ENCODE peak calls at places on chromosomes 11 and 22, in nine cellular contexts. E is left ventricle myocardium inferior, X is uterus, P is lower lobe of right lung, S is neural progenitor cell, U is A549, R is transverse colon, Q is coronary artery, D is tibial nerve. N is an unnamed sample.

GRCh38 chr22:41619979-41620645 is 731 bp downstream of the DESI1 start:
- DNase-seq in E (peak; percentile 36), X (peak; percentile 35), P (peak; percentile 67), S (peak; percentile 68), U (no peak), R (peak; percentile 64), Q (no peak), D (no peak), N (peak; percentile 37)

GRCh38 chr22:24335529-24335928 is 64.9 kb downstream of the SPECC1L start:
- DNase-seq in E (no peak), X (no peak), P (no peak), S (no peak), U (no peak), R (no peak), Q (no peak), D (no peak), N (no peak)

GRCh38 chr22:46362221-46362933 is 26.9 kb downstream of the TRMU start:
- DNase-seq in E (no peak), X (no peak), P (peak; percentile 40), S (no peak), U (no peak), R (peak; percentile 31), Q (no peak), D (no peak), N (no peak)

GRCh38 chr11:120326228-120326627 is 1.1 kb downstream of the TLCD5 start:
- DNase-seq in E (no peak), X (no peak), P (no peak), S (no peak), U (peak; percentile 28), R (no peak), Q (no peak), D (no peak), N (no peak)

GRCh38 chr11:67698247-67698646 is 23.8 kb upstream of the ALDH3B2 start:
- DNase-seq in E (no peak), X (no peak), P (no peak), S (no peak), U (peak; percentile 72), R (no peak), Q (no peak), D (no peak), N (no peak)

GRCh38 chr11:68470304-68470811 is 9.8 kb downstream of the PPP6R3 start:
- DNase-seq in E (no peak), X (no peak), P (no peak), S (no peak), U (no peak), R (no peak), Q (no peak), D (no peak), N (no peak)

GRCh38 chr11:2207212-2207611 is 35.6 kb upstream of the TH start:
- DNase-seq in E (peak; percentile 2), X (peak; percentile 5), P (no peak), S (no peak), U (no peak), R (no peak), Q (no peak), D (peak; percentile 4), N (no peak)

GRCh38 chr11:62343822-62344609 is 6.8 kb downstream of the ASRGL1 start:
- DNase-seq in E (no peak), X (no peak), P (no peak), S (no peak), U (no peak), R (no peak), Q (no peak), D (no peak), N (no peak)

GRCh38 chr22:46349681-46350080 is 14.2 kb downstream of the TRMU start:
- DNase-seq in E (no peak), X (no peak), P (peak; percentile 24), S (no peak), U (no peak), R (no peak), Q (no peak), D (no peak), N (no peak)

GRCh38 chr11:617248-617911 is 1.6 kb upstream of the IRF7 start:
- DNase-seq in E (no peak), X (no peak), P (no peak), S (no peak), U (no peak), R (no peak), Q (no peak), D (no peak), N (no peak)

GRCh38 chr11:8354622-8355417 is 91.1 kb upstream of the LMO1 start:
- DNase-seq in E (no peak), X (no peak), P (no peak), S (peak; percentile 83), U (peak; percentile 19), R (no peak), Q (no peak), D (no peak), N (no peak)

GRCh38 chr11:126830216-126830615 is 170.4 kb downstream of the KIRREL3 start:
- DNase-seq in E (no peak), X (no peak), P (no peak), S (no peak), U (no peak), R (no peak), Q (no peak), D (no peak), N (no peak)

GRCh38 chr11:14500181-14500651 is 605 bp upstream of the COPB1 start:
- DNase-seq in E (peak; percentile 50), X (peak; percentile 44), P (peak; percentile 66), S (peak; percentile 24), U (peak; percentile 48), R (peak; percentile 68), Q (no peak), D (peak; percentile 23), N (peak; percentile 68)

DNA sequence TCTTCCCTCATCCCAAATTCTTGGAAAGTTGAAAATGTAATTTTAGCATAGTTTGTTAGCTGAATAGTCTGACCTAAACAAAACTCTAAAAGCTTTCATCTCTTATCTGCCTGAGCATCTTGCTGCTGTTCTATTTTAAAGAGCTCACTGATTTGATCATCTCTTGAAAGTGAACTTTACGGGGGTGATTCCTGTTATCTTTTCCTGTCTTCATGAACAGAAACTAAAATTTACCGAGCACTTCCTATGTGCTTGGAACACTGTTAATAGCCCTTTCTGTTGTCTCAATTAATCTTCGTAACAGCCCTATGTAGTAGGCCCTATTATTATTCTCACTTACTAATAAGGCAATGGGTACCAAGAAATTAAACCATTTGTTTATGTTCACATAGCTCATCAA is 12.3 kb downstream of the AMOTL1 start:
- DNase-seq in E (no peak), X (no peak), P (no peak), S (no peak), U (no peak), R (no peak), Q (no peak), D (no peak), N (no peak)
- H3K4me3 ChIP-seq in E (peak overlapping the region; percentile 29), X (no peak overlapping the region), P (peak overlapping the region; percentile 22), S (no peak overlapping the region), U (no peak overlapping the region), R (no peak overlapping the region), Q (no peak overlapping the region), D (no peak overlapping the region), N (no peak overlapping the region)

DNA sequence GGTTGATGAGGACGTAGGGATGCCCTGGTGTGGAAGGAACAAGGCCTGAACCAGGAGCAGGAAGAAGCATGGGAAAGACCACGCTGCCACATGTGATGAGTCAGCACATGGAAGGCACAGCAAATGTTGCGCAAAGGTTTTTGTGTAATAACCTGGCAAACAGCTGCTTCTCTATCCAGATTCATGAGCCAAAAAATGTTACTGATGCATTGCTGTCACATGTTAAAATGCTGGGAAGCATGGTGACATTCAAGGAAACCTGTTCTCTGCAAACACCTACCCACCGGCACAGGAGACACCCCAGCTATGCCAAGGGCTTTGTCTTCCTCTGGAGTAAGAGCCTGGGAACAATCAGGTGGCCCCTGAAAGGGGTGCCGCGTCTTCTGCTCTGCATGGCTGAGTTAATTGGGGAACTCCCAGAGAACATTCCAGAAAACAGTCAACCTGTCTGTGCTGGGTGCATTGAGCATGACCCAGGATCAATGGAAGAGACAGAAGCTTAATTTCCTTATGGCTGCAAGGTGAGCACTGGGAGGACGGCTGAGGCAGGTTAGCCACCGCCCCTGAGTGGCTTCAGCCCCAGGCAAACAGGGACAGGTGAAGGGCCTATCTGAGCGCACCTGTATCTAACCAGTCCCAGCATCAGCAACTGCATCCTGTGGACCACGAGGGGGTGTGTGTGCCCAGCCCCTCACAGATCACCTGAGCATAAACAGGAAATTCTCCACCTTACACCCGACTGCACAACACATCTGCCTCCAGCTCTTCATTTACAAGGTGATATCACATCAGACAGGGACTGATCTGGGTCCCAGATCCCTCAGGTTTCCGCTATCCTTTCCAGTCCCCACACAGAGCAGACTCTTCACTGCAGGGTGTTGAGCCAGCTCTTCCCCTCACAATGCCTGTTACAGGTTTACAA is 108.4 kb downstream of the GGTLC2 start:
- DNase-seq in E (no peak), X (no peak), P (no peak), S (no peak), U (no peak), R (no peak), Q (peak; percentile 69), D (no peak), N (no peak)
- H3K27ac ChIP-seq in E (no peak overlapping the region), X (no peak overlapping the region), P (no peak overlapping the region), S (no peak overlapping the region), U (no peak overlapping the region), R (no peak overlapping the region), Q (no peak overlapping the region), D (no peak overlapping the region), N (no peak overlapping the region)

DNA sequence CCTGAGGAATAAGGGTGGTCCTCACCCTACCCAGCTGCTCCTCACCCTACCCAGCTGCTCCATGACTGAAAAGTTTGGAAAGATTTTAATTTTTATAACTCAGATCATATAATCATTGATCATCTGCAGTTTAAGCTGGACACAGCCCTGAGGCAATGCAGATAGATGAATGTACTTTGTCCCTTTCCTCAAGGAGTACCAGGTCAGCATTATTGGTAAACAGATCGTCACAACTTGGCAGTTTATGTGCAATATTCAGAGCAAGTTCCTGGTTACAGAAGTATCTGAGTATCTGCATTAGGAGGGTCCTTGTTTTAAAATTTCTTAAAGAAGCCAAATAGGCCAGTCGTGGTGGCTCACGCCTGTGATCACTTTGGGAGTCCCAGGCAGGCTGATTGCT is 3.6 kb downstream of the TNRC6B start:
- DNase-seq in E (no peak), X (no peak), P (no peak), S (no peak), U (no peak), R (no peak), Q (no peak), D (no peak), N (no peak)
- H3K4me3 ChIP-seq in E (no peak overlapping the region), X (no peak overlapping the region), P (no peak overlapping the region), S (no peak overlapping the region), U (no peak overlapping the region), R (no peak overlapping the region), Q (no peak overlapping the region), D (no peak overlapping the region), N (no peak overlapping the region)

DNA sequence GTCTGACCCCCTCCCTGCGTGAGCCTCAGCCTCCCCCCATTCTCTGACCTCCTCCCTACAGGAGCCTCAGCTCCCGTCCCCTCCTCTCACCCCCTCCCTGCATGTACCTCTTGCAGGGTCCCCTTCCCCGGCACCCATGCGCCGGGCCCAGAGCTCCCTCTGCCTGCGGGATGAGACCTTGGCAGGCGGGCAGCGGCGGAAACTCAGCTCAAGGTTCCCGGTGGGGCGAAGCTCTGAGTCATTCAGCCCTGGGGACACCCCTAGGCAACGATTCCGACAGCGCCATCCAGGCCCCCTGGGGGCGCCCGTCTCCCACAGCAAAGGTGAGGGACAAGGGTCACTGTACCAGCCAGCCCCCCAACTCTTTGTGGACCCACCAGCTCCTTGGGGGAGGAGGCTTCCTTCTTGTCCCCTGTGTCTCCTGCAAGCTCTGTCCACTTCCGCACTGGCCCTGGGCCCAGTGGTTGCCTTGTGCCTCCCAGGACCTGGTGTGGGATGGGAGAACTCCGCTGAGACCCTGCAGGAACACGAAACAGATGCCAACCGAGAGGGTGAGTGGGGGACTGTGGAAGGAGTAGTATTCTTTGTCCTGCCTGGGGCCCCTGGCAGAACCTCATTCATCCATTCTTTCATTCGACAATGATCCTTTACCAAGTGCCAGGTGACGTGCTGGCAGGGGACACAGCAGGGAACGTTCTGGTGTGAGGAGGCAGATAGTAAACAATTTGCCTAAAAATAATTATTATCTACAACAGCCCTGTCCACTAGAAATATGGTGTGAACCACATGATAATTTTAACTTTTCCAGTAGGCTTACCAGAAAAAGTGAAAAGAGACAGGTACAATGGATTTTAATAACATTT is 3.7 kb upstream of the RPS6KA4 start:
- DNase-seq in E (peak; percentile 77), X (peak; percentile 71), P (peak; percentile 83), S (peak; percentile 83), U (peak; percentile 84), R (peak; percentile 66), Q (peak; percentile 87), D (peak; percentile 47), N (peak; percentile 36)
- H3K27ac ChIP-seq in E (peak overlapping the region; percentile 81), X (no peak overlapping the region), P (peak overlapping the region; percentile 58), S (no peak overlapping the region), U (peak overlapping the region; percentile 91), R (peak overlapping the region; percentile 55), Q (peak overlapping the region; percentile 49), D (no peak overlapping the region), N (peak overlapping the region; percentile 38)

N was measured in CD8-positive, alpha-beta memory T cell.